ENCODE peak calls at places on chromosomes 13 and 19, in four cellular contexts. A is suprapubic skin, N is testis, F is GM23248. L is an unnamed sample.

GRCh38 chr13:94195715-94196114 is 283.8 kb downstream of the DCT start:
- DNase-seq in F (peak; percentile 88), N (no peak), A (no peak), L (no peak)

GRCh38 chr19:21463449-21464105 is 41.8 kb upstream of the ZNF429 start:
- DNase-seq in A (no peak), F (no peak), N (peak; percentile 95), L (peak; percentile 66)

GRCh38 chr19:18612772-18613588 is at the start of gene TMEM59L:
- DNase-seq in F (peak; percentile 40), A (no peak), N (peak; percentile 38), L (no peak)

GRCh38 chr19:57269515-57270250 is 10.6 kb upstream of the ZNF460 start:
- DNase-seq in N (no peak), A (no peak), F (peak; percentile 93), L (no peak)

GRCh38 chr19:2743099-2743498 is 3.3 kb upstream of the SLC39A3 start:
- DNase-seq in N (no peak), A (no peak), F (no peak), L (no peak)

GRCh38 chr13:47545206-47545605 is 455.9 kb downstream of the SUCLA2 start:
- DNase-seq in A (no peak), N (no peak), F (peak; percentile 12), L (no peak)

GRCh38 chr13:113793718-113794085 is 34.7 kb downstream of the TMEM255B start:
- DNase-seq in N (no peak), F (no peak), A (peak; percentile 69), L (peak; percentile 60)

GRCh38 chr19:47726467-47726866 is 13.2 kb downstream of the EHD2 start:
- DNase-seq in F (peak; percentile 61), A (no peak), N (no peak), L (no peak)

GRCh38 chr19:4257025-4257424 is 10.1 kb downstream of the YJU2 start:
- DNase-seq in A (no peak), N (no peak), F (no peak), L (no peak)

GRCh38 chr19:47741544-47742125 is 3.7 kb upstream of the NOP53 start:
- DNase-seq in N (no peak), A (no peak), F (peak; percentile 25), L (no peak)

GRCh38 chr19:27744926-27745844 is 1467.8 kb downstream of the UQCRFS1 start:
- DNase-seq in A (peak; percentile 37), N (no peak), F (no peak), L (peak; percentile 26)

GRCh38 chr13:46995874-46996273 is 99.0 kb upstream of the HTR2A start:
- DNase-seq in A (no peak), N (no peak), F (no peak), L (no peak)

GRCh38 chr19:15393963-15394362 is 14.4 kb upstream of the AKAP8 start:
- DNase-seq in A (no peak), F (peak; percentile 57), N (no peak), L (no peak)

GRCh38 chr13:90553167-90553566 is 794.3 kb upstream of the MIR17HG start:
- DNase-seq in N (no peak), F (no peak), A (no peak), L (no peak)

GRCh38 chr13:22114630-22115311 is 443.9 kb downstream of the FGF9 start:
- DNase-seq in A (no peak), N (no peak), F (peak; percentile 35), L (no peak)

GRCh38 chr19:40465025-40465780 is at the start of gene BLVRB:
- DNase-seq in A (no peak), N (no peak), F (peak; percentile 87), L (no peak)

GRCh38 chr13:44417446-44417845 is 43.8 kb downstream of the SERP2 start:
- DNase-seq in N (no peak), F (no peak), A (no peak), L (no peak)
- H3K9me3 ChIP-seq in N (no peaks in the 10 kb centered on the region), F (no peaks in the 10 kb centered on the region), A (no peaks in the 10 kb centered on the region), L (no peaks in the 10 kb centered on the region)

DNA sequence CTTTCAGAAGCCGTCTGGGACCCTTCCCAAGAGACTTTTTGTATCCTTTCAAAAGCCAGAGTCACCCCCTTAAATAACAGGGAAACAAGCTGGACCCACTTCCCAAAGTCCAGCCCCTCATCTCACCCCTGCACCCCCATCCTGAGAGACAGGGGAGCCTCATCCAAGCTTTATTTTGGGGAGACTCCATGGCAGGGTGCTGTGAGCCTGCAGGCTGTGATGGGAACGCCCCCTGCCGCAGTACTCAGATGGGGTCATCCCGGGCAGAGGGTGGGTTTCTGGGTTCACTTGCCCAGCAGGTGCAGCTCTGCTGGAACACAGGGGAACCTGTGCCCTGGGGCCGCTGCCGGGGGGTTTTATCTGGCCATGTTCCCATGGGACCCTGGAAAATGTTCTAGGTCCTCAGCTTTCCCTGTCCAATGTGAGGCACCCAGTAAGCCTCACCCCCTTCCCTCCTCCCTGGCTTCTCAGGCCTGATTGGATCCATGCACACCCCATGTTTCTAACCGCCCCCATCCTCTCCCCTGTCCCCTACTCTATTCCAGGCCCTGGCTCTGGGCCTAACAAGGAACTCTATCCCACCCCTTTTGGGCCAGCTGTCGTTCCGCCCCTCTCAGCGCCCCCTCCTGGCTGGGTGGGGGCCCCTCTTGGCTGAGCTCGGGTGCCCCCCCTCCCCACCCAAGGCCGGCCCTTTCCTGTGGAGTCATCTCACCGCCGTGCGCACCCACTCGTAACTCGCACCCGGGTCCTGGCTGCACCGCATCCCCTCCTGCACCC is 1.0 kb downstream of the HIF3A start:
- DNase-seq in F (no peak), A (peak; percentile 86), N (peak; percentile 79), L (no peak)
- H3K27ac ChIP-seq in F (no peak overlapping the region), A (peak overlapping the region; percentile 90), N (peak overlapping the region; percentile 90), L (peak overlapping the region; percentile 91)

GRCh38 chr19:30062331-30063183 is 120.5 kb downstream of the URI1 start:
- DNase-seq in N (peak; percentile 9), A (peak; percentile 63), F (no peak), L (no peak)

GRCh38 chr19:30061557-30062330 is 119.7 kb downstream of the URI1 start:
- DNase-seq in A (peak; percentile 38), N (peak; percentile 4), F (no peak), L (no peak)

GRCh38 chr19:30059741-30060140 is 117.7 kb downstream of the URI1 start:
- DNase-seq in A (peak; percentile 55), F (no peak), N (no peak), L (no peak)

GRCh38 chr19:30063184-30064020 is 121.4 kb downstream of the URI1 start:
- DNase-seq in N (peak; percentile 9), F (no peak), A (peak; percentile 18), L (no peak)

DNA sequence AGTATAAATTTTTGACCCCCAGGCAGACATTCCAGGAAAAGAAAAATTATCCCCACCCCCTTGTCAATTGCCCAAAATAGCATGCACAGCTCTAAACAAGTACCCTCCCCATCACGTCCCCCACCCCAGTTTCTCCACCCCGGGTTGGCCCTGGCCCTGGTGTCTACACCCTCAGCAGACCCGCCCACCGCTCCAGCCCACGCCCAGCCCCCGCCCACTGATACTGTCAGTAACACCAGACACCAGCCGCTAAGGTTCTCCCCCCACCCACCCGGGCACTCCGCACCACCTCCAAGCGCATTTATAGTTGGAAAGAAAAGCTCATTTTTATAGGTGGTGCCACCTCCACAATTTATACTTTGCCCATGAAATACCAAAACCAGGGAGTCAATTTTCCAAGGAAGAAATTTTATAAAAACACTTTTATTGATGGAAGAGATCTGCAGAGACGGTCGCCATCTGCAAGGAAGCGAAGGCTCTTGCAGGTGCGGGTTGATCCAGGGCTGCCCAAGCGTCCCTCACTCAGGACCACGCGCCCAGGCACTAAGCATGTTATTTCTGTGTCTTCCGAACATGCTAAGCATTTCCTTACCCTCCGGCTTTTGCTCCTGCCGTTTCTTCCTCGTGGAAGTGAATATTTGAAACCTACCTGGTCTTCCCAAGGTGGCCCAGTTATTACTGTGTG is 119.0 kb downstream of the URI1 start:
- DNase-seq in N (no peak), F (no peak), A (peak; percentile 78), L (no peak)
- H3K4me1 ChIP-seq in N (no peaks in the 10 kb centered on the region), F (no peaks in the 10 kb centered on the region), A (no peaks in the 10 kb centered on the region), L (no peaks in the 10 kb centered on the region)

DNA sequence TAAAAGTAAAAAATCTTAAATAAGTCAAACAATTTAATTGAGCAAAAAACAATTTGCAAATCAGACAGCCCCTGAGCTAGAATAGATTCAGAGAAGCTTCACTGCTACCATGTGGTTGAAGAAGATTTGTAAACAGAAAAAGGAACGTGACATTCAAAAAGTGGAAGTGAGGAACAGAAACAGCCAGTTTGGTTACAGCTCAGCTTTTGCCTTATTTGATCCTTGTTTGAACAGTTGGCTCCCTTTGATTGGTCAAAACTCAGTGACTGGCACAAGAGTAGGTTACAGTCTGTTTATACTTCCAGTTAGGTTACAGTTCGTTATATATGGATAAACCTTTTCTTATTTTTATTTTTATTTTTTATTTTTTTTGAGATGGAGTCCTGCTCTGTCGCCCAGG is 5.8 kb downstream of the ZNF221 start:
- DNase-seq in F (no peak), N (no peak), A (no peak), L (no peak)
- H3K9me3 ChIP-seq in F (no peaks in the 10 kb centered on the region), N (no peaks in the 10 kb centered on the region), A (peaks cover 21% of the 10 kb centered on the region), L (peaks cover 3% of the 10 kb centered on the region)

DNA sequence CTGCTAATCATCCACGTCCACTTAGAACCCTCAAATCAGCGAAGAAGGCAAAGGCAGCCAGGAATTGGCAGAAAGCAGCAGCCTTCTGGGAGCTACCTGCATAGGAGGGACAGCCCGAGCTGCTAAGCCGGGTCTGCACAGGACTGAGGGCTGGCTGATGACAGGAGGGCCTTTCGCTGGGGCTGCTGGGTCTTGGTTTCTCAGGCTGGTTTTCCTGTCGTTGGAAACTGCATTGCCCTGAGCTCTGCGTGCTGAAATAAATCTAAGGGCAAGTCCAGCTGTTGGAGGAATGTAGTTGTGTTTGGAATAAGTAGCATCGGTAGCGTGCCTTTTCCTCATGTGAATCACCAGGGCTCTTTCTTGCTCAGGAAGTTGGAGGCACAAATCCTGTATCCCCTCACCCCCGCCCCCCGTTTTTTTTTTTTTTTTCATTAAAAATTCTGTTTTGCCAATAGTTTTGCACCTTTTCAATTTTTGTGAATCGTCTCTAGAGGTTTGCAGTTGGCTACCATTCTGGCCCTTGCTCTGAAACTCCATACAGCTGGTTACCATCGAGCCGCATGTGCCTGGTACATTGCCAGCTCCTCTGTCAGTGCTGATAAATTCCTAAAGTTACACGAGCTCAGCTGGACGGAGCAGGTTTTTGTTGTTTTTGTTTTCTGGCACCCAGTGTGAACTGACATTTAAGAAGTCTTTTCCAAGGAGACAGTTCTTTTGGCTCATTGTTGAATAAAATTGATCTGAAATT is 193.9 kb upstream of the RNF113B start:
- DNase-seq in N (peak; percentile 53), A (no peak), F (peak; percentile 91), L (no peak)
- H3K27ac ChIP-seq in N (no peak overlapping the region), A (no peak overlapping the region), F (peak overlapping the region; percentile 67), L (no peak overlapping the region)

GRCh38 chr19:17136617-17137016 is 61.0 kb downstream of the MYO9B start:
- DNase-seq in A (no peak), F (no peak), N (no peak), L (no peak)

GRCh38 chr19:17136026-17136425 is 60.4 kb downstream of the MYO9B start:
- DNase-seq in N (no peak), F (peak; percentile 12), A (no peak), L (no peak)

GRCh38 chr19:17137417-17137816 is 61.8 kb downstream of the MYO9B start:
- DNase-seq in N (peak; percentile 40), A (no peak), F (no peak), L (no peak)

GRCh38 chr19:17138937-17139598 is 63.5 kb downstream of the MYO9B start:
- DNase-seq in N (no peak), F (no peak), A (no peak), L (no peak)
- H3K4me1 ChIP-seq in N (peaks cover 22% of the 10 kb centered on the region), F (peaks cover 19% of the 10 kb centered on the region), A (peaks cover 30% of the 10 kb centered on the region), L (peaks cover 12% of the 10 kb centered on the region)

GRCh38 chr13:38514575-38514974 is 164.9 kb downstream of the UFM1 start:
- DNase-seq in N (no peak), A (no peak), F (no peak), L (no peak)

GRCh38 chr13:38518328-38518727 is 168.5 kb upstream of the FREM2 start:
- DNase-seq in N (no peak), A (no peak), F (no peak), L (no peak)

GRCh38 chr13:38520041-38520440 is 166.8 kb upstream of the FREM2 start:
- DNase-seq in F (no peak), N (no peak), A (no peak), L (no peak)

GRCh38 chr13:38519229-38519910 is 167.5 kb upstream of the FREM2 start:
- DNase-seq in A (no peak), F (no peak), N (no peak), L (no peak)
- H3K9me3 ChIP-seq in A (no peaks in the 10 kb centered on the region), F (no peaks in the 10 kb centered on the region), N (no peaks in the 10 kb centered on the region), L (no peaks in the 10 kb centered on the region)